ENCODE peak calls at places on chromosomes 11 and 22, in five cellular contexts. J is Caco-2, V is fibroblast of pulmonary artery, U is lung, Z is upper lobe of right lung. I is an unnamed sample.
A peak's percentile ranks its signal among the peaks of the same experiment; 100 is the strongest.

GRCh38 chr11:17516551-17517150 is 27.6 kb downstream of the USH1C start:
- DNase-seq in J (no peak), V (no peak), U (no peak), Z (no peak), I (no peak)

GRCh38 chr11:47847537-47847891 is 636 bp downstream of the NUP160 start:
- DNase-seq in J (no peak), V (no peak), U (no peak), Z (no peak), I (no peak)

GRCh38 chr22:31695423-31695822 is 33.4 kb upstream of the PISD start:
- DNase-seq in J (no peak), V (peak; percentile 32), U (no peak), Z (no peak), I (no peak)

GRCh38 chr22:45946805-45947600 is 30.0 kb downstream of the WNT7B start:
- DNase-seq in J (no peak), V (no peak), U (no peak), Z (no peak), I (no peak)

GRCh38 chr11:29448246-29448877 is 568.5 kb downstream of the KCNA4 start:
- DNase-seq in J (no peak), V (peak; percentile 75), U (no peak), Z (no peak), I (peak; percentile 47)

GRCh38 chr11:12642040-12642439 is 32.2 kb upstream of the TEAD1 start:
- DNase-seq in J (no peak), V (peak; percentile 50), U (no peak), Z (no peak), I (no peak)

GRCh38 chr22:39873963-39874362 is 19.6 kb downstream of the ENTHD1 start:
- DNase-seq in J (no peak), V (no peak), U (no peak), Z (no peak), I (peak; percentile 5)

GRCh38 chr22:36540867-36541642 is 12.1 kb upstream of the EIF3D start:
- DNase-seq in J (no peak), V (no peak), U (no peak), Z (no peak), I (no peak)

GRCh38 chr11:10314199-10315072 is 9.6 kb downstream of the ADM start:
- DNase-seq in J (no peak), V (peak; percentile 71), U (no peak), Z (no peak), I (peak; percentile 83)

GRCh38 chr11:19774817-19775600 is 62.4 kb downstream of the NAV2 start:
- DNase-seq in J (no peak), V (no peak), U (no peak), Z (no peak), I (no peak)

GRCh38 chr11:108697872-108698473 is 33.1 kb downstream of the DDX10 start:
- DNase-seq in J (peak; percentile 72), V (peak; percentile 89), U (peak; percentile 41), Z (no peak), I (peak; percentile 86)

GRCh38 chr11:36578458-36578857 is 10.7 kb downstream of the RAG1 start:
- DNase-seq in J (no peak), V (no peak), U (no peak), Z (no peak), I (no peak)

GRCh38 chr11:33970984-33971466 is 79.1 kb upstream of the LMO2 start:
- DNase-seq in J (peak; percentile 70), V (peak; percentile 80), U (peak; percentile 47), Z (no peak), I (peak; percentile 71)

GRCh38 chr22:30265851-30266444 is 703 bp downstream of the OSM start:
- DNase-seq in J (no peak), V (no peak), U (peak; percentile 67), Z (peak; percentile 87), I (no peak)

GRCh38 chr11:118895093-118896039 is 11.7 kb downstream of the CXCR5 start:
- DNase-seq in J (peak; percentile 62), V (no peak), U (no peak), Z (no peak), I (no peak)

GRCh38 chr11:128503231-128503991 is 83.9 kb downstream of the ETS1 start:
- DNase-seq in J (no peak), V (peak; percentile 79), U (no peak), Z (no peak), I (peak; percentile 91)

GRCh38 chr11:6482431-6482830 is 1.1 kb downstream of the TIMM10B start:
- DNase-seq in J (no peak), V (no peak), U (no peak), Z (no peak), I (peak; percentile 12)

GRCh38 chr11:8011383-8011782 is 24.2 kb downstream of the EIF3F start:
- DNase-seq in J (no peak), V (no peak), U (no peak), Z (no peak), I (no peak)

GRCh38 chr22:27380826-27381225 is 420.7 kb downstream of the MN1 start:
- DNase-seq in J (no peak), V (no peak), U (no peak), Z (no peak), I (no peak)

GRCh38 chr11:83681045-83681781 is 395.0 kb upstream of the CCDC90B start:
- DNase-seq in J (no peak), V (peak; percentile 1), U (no peak), Z (no peak), I (no peak)

GRCh38 chr22:36819112-36819511 is 2.3 kb upstream of the PVALB start:
- DNase-seq in J (no peak), V (no peak), U (no peak), Z (peak; percentile 58), I (no peak)

GRCh38 chr22:17162731-17163130 is 3.7 kb upstream of the HDHD5 start:
- DNase-seq in J (no peak), V (no peak), U (no peak), Z (no peak), I (no peak)

GRCh38 chr11:75313457-75314272 is 37.8 kb downstream of the ARRB1 start:
- DNase-seq in J (no peak), V (peak; percentile 77), U (peak; percentile 82), Z (peak; percentile 82), I (peak; percentile 33)

GRCh38 chr11:32173977-32174376 is 83.1 kb downstream of the RCN1 start:
- DNase-seq in J (no peak), V (no peak), U (no peak), Z (no peak), I (no peak)

GRCh38 chr11:103949781-103950180 is 86.7 kb upstream of the DDI1 start:
- DNase-seq in J (no peak), V (no peak), U (no peak), Z (no peak), I (no peak)

GRCh38 chr22:35150163-35151107 is 84.5 kb downstream of the ISX start:
- DNase-seq in J (peak; percentile 64), V (peak; percentile 51), U (peak; percentile 43), Z (peak; percentile 73), I (peak; percentile 19)

GRCh38 chr22:49046546-49047305 is 780.9 kb downstream of the BRD1 start:
- DNase-seq in J (peak; percentile 59), V (no peak), U (no peak), Z (peak; percentile 63), I (no peak)
- TF ChIP-seq CTCF in J (peak; percentile 54), V (no peak), U (no peak), Z (peak; percentile 34), I (no peak)

DNA sequence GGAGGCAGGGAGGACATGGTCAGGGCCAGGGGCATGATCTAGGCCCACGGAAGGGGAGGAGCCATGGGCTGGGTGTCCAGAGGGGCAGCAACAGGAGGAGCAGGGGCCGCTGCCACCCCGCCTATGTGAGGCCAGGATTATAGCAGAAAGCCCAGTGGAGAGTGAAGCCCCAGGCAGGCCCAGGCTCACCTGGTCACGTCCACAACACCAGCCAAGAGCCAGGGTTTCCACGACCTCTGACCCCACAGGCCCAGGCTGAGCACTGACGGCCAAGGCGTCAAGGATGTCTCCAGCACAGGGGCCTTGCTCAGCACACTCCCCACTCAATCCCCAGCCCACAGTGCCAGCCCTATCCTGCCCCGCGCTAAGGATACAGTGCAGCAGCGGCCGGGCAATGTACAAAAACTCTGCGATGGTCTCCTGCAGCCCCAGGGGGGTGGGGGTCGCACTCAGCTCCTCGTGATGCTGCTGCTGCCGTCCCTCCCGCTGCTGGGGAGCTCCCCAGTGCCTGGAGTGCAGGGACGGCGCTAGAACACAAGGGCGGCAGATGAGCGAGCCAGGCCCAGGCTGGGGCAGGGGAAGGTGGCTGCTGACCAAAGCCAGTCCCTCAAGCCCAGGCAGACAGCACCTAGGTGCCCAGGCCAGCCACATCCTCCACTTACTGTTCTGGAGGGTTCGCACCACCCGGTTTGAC is 3.6 kb downstream of the PEX16 start:
- DNase-seq in J (no peak), V (no peak), U (no peak), Z (no peak), I (no peak)
- H3K4me3 ChIP-seq in J (no peak overlapping the region), V (no peak overlapping the region), U (no peak overlapping the region), Z (no peak overlapping the region), I (no peak overlapping the region)

GRCh38 chr11:68857037-68857586 is 15.4 kb upstream of the CPT1A start:
- DNase-seq in J (no peak), V (no peak), U (no peak), Z (peak; percentile 23), I (no peak)
- TF ChIP-seq CTCF in J (no peak), V (no peak), U (no peak), Z (no peak), I (no peak)

DNA sequence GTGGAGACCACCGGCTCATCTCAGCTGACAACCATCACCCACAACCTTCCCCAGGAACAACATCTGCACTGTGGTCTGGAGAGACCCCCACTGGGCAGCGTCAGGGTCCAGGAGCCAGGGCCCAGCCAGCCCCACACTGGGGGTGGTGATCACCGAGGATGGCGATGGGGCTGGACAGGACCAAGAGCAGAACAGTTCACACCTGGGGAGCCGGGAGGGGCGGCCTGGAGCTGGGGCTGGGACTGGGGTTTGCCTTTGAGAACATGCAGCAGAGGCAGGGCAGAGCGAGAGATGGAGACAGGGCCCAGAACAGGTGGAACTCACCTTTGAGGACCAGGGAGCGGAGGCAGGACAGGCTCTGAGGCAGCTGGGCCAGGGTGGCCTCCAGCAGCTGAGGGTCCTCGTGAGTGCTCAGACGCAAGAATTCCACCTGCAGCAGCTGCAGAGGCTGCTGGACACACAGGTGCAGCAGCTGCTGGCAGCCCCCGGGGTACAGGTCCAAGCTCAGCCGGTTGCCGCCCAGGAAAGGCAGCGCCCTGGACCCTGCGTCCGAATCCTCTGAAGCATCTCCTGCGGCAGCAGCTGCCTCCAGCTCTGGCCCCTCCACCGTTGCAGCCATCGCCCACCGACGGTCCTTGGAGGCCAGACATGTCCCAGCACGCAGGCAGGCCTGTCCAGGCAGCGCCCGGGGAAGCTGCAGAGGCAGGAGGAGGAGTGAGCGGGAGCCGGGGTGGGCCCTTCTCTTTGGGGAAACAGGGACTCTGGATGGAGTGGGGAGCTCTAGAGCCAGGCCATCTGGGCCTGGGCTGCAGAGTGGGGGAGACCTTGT is 1.0 kb downstream of the PIDD1 start:
- DNase-seq in J (no peak), V (no peak), U (no peak), Z (no peak), I (peak; percentile 77)
- H3K4me3 ChIP-seq in J (peak overlapping the region; percentile 75), V (peak overlapping the region; percentile 58), U (peak overlapping the region; percentile 34), Z (peak overlapping the region; percentile 68), I (peak overlapping the region; percentile 75)

GRCh38 chr11:73556966-73557365 is 40.9 kb downstream of the FAM168A start:
- DNase-seq in J (no peak), V (no peak), U (no peak), Z (no peak), I (no peak)
- TF ChIP-seq CTCF in J (no peak), V (no peak), U (no peak), Z (no peak), I (no peak)

DNA sequence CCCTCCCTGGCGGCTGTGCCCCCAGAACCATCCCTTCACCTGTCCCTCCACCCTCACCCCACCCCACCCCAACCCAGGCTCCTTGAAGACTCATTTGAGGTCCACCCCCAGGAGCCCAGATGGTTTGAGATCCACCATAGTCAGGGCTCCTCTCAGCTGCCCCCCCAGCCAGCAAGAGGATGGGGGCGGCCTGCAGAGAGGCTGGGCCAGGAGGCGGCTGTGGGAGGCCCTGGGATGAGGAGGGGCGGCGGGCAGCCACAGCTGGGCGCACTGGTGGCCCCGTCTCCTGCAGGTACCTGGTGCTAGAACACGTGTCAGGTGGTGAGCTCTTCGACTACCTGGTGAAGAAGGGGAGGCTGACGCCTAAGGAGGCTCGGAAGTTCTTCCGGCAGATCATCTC is 46.1 kb downstream of the MOB2 start:
- DNase-seq in J (no peak), V (no peak), U (no peak), Z (no peak), I (no peak)
- H3K4me3 ChIP-seq in J (no peak overlapping the region), V (no peak overlapping the region), U (no peak overlapping the region), Z (no peak overlapping the region), I (no peak overlapping the region)

I was measured in epithelial cell of esophagus.